ENCODE peak calls at places on chromosomes 7 and 10, in five cellular contexts. Y is stimulated activated CD4-positive, alpha-beta T cell treated with anti-CD3 and anti-CD28 coated beads, Interleukin-15, amount 100 ng/mL, for 24 hours; G is NCI-H1436; H is T-cell; U is psoas muscle. M is an unnamed sample.

GRCh38 chr7:144398911-144399310 is 4.6 kb downstream of the NOBOX start:
- DNase-seq in Y (no peak), G (no peak), H (no peak), U (no peak), M (no peak)

GRCh38 chr7:99267530-99268360 is 4.9 kb upstream of the MYH16 start:
- DNase-seq in Y (no peak), G (no peak), H (no peak), U (no peak), M (peak)

GRCh38 chr10:28734940-28735759 is 57.8 kb downstream of the BAMBI start:
- DNase-seq in Y (no peak), G (no peak), H (no peak), U (no peak), M (peak)

GRCh38 chr7:156527458-156527890 is 113.1 kb upstream of the RNF32 start:
- DNase-seq in Y (no peak), G (no peak), H (no peak), U (no peak), M (no peak)

GRCh38 chr10:132229834-132230556 is 43.2 kb downstream of the DPYSL4 start:
- DNase-seq in Y (peak), G (no peak), H (peak), U (peak), M (no peak)

GRCh38 chr7:23333671-23334246 is 34.6 kb downstream of the MALSU1 start:
- DNase-seq in Y (no peak), G (no peak), H (no peak), U (peak), M (peak)

GRCh38 chr10:130401860-130402765 is 265.9 kb downstream of the GLRX3 start:
- DNase-seq in Y (no peak), G (no peak), H (no peak), U (no peak), M (no peak)

GRCh38 chr10:10773109-10773508 is 244.6 kb upstream of the CELF2 start:
- DNase-seq in Y (no peak), G (no peak), H (no peak), U (no peak), M (no peak)

GRCh38 chr7:155694846-155695245 is 50.4 kb downstream of the RBM33 start:
- DNase-seq in Y (no peak), G (no peak), H (no peak), U (no peak), M (no peak)

GRCh38 chr10:19917756-19918478 is 101.7 kb downstream of the PLXDC2 start:
- DNase-seq in Y (no peak), G (no peak), H (no peak), U (no peak), M (no peak)

GRCh38 chr10:118521415-118522117 is 73.9 kb downstream of the PRLHR start:
- DNase-seq in Y (no peak), G (no peak), H (no peak), U (no peak), M (no peak)

GRCh38 chr7:11914645-11915044 is 82.6 kb upstream of the THSD7A start:
- DNase-seq in Y (no peak), G (peak), H (no peak), U (no peak), M (no peak)

GRCh38 chr10:97687785-97688781 is 1.0 kb upstream of the AVPI1 start:
- DNase-seq in Y (no peak), G (no peak), H (no peak), U (peak), M (no peak)

GRCh38 chr7:6637544-6638229 is 569 bp downstream of the ZNF316 start:
- DNase-seq in Y (peak), G (no peak), H (peak), U (no peak), M (no peak)

GRCh38 chr10:26455567-26456315 is 17.6 kb downstream of the APBB1IP start:
- DNase-seq in Y (no peak), G (no peak), H (no peak), U (no peak), M (no peak)

GRCh38 chr7:30475580-30475979 is 3.0 kb downstream of the NOD1 start:
- DNase-seq in Y (no peak), G (no peak), H (no peak), U (no peak), M (no peak)

GRCh38 chr10:2575460-2575859 is 491.9 kb upstream of the PFKP start:
- DNase-seq in Y (no peak), G (no peak), H (no peak), U (no peak), M (no peak)

GRCh38 chr10:69065406-69066361 is 22.2 kb upstream of the SRGN start:
- DNase-seq in Y (peak), G (no peak), H (no peak), U (peak), M (no peak)

GRCh38 chr7:121480058-121480457 is 84.0 kb upstream of the FAM3C start:
- DNase-seq in Y (no peak), G (no peak), H (no peak), U (no peak), M (no peak)

GRCh38 chr10:543862-544822 is 145.3 kb downstream of the DIP2C start:
- DNase-seq in Y (no peak), G (no peak), H (no peak), U (no peak), M (no peak)

GRCh38 chr10:84375011-84375410 is 46.6 kb downstream of the CCSER2 start:
- DNase-seq in Y (peak), G (peak), H (peak), U (no peak), M (peak)

GRCh38 chr7:1646957-1647891 is 22.9 kb upstream of the ELFN1 start:
- DNase-seq in Y (no peak), G (peak), H (no peak), U (peak), M (no peak)

GRCh38 chr10:103854687-103855423 is 521 bp downstream of the SH3PXD2A start:
- DNase-seq in Y (peak), G (no peak), H (no peak), U (peak), M (no peak)

GRCh38 chr7:54986716-54987115 is 32.1 kb upstream of the EGFR start:
- DNase-seq in Y (no peak), G (no peak), H (no peak), U (no peak), M (no peak)

M was measured in pulmonary artery endothelial cell.